ENCODE peak calls at places on chromosomes 7 and 10, in eight cellular contexts. S is T47D; L is GM23248; K is NAMALWA; F is anterior cingulate cortex; C is frontal cortex; O is activated naive CD4-positive, alpha-beta T cell treated with anti-CD3 and anti-CD28 coated beads, Interleukin-2, amount 50 U/mL, for 72 hours; N is D341Med. B is an unnamed sample.
A peak's percentile ranks its signal among the peaks of the same experiment; 100 is the strongest.

GRCh38 chr10:109274681-109275080 is 648.6 kb downstream of the XPNPEP1 start:
- DNase-seq in S (no peak), L (no peak), K (no peak), F (no peak), C (no peak), O (no peak), N (no peak), B (no peak)

GRCh38 chr7:28349637-28350036 is 62.7 kb upstream of the CREB5 start:
- DNase-seq in S (no peak), L (peak; percentile 31), K (no peak), F (no peak), C (no peak), O (no peak), N (no peak), B (no peak)

GRCh38 chr10:26389533-26389932 is 48.6 kb upstream of the APBB1IP start:
- DNase-seq in S (no peak), L (no peak), K (no peak), F (no peak), C (no peak), O (no peak), N (no peak), B (no peak)

GRCh38 chr10:98858525-98858924 is 377.1 kb downstream of the HPSE2 start:
- DNase-seq in S (no peak), L (no peak), K (peak; percentile 9), F (no peak), C (no peak), O (no peak), N (no peak), B (no peak)

GRCh38 chr7:143973870-143974446 is 19.3 kb downstream of the OR2F1 start:
- DNase-seq in S (no peak), L (no peak), K (no peak), F (no peak), C (no peak), O (no peak), N (no peak), B (no peak)

GRCh38 chr7:96527133-96527827 is 182.4 kb downstream of the SEM1 start:
- DNase-seq in S (no peak), L (no peak), K (no peak), F (no peak), C (no peak), O (no peak), N (no peak), B (no peak)

GRCh38 chr7:75624134-75624832 is 114.5 kb downstream of the HIP1 start:
- DNase-seq in S (no peak), L (peak; percentile 57), K (no peak), F (no peak), C (no peak), O (no peak), N (no peak), B (no peak)

GRCh38 chr7:158407581-158408331 is 179.9 kb downstream of the PTPRN2 start:
- DNase-seq in S (peak; percentile 75), L (peak; percentile 36), K (peak; percentile 71), F (no peak), C (peak; percentile 71), O (no peak), N (no peak), B (no peak)

GRCh38 chr10:5833814-5834213 is 20.6 kb upstream of the GDI2 start:
- DNase-seq in S (no peak), L (no peak), K (no peak), F (no peak), C (no peak), O (no peak), N (no peak), B (no peak)